ENCODE peak calls at places on chromosomes 12 and 14, in seven cellular contexts. I is activated naive CD4-positive, alpha-beta T cell treated with Interleukin-2 at 50 U/mL for 16 hours; R is foreskin melanocyte; X is stimulated activated CD4-positive, alpha-beta T cell treated with anti-CD3 and anti-CD28 coated beads, Interleukin-12 subunit alpha, Interleukin-12 subunit beta, amount 100 ng/mL, for 24 hours; L is caudate nucleus; J is iPS-NIHi11; Y is amniotic stem cell. O is an unnamed sample.

GRCh38 chr12:105834496-105834895 is 304.3 kb downstream of the NUAK1 start:
- DNase-seq in Y (no peak), L (no peak), X (no peak), J (no peak), R (no peak), I (no peak), O (no peak)

GRCh38 chr14:96121660-96122395 is 82.7 kb downstream of the C14orf132 start:
- DNase-seq in X (no peak), L (no peak), J (no peak), I (no peak), R (no peak), Y (peak), O (no peak)

GRCh38 chr12:62813031-62813829 is 121.7 kb downstream of the PPM1H start:
- DNase-seq in I (peak), J (peak), L (peak), R (peak), Y (peak), X (no peak), O (peak)

GRCh38 chr14:101715209-101716076 is 46.1 kb upstream of the PPP2R5C start:
- DNase-seq in X (no peak), I (no peak), J (no peak), Y (no peak), L (no peak), R (no peak), O (no peak)

GRCh38 chr14:93734086-93734822 is 54.0 kb downstream of the PRIMA1 start:
- DNase-seq in Y (no peak), R (no peak), I (no peak), J (peak), L (no peak), X (no peak), O (peak)

GRCh38 chr12:126506426-126507182 is 1441.4 kb downstream of the AACS start:
- DNase-seq in I (no peak), X (no peak), Y (no peak), L (no peak), R (no peak), J (no peak), O (no peak)

GRCh38 chr12:75986001-75986739 is 45.4 kb downstream of the PHLDA1 start:
- DNase-seq in Y (no peak), X (no peak), J (no peak), R (peak), I (no peak), L (no peak), O (no peak)

GRCh38 chr12:129657179-129657578 is 246.6 kb downstream of the TMEM132D start:
- DNase-seq in X (no peak), Y (no peak), L (no peak), I (no peak), R (no peak), J (peak), O (no peak)

GRCh38 chr14:84036863-84037262 is 1493.1 kb upstream of the FLRT2 start:
- DNase-seq in J (no peak), I (no peak), L (no peak), R (peak), Y (peak), X (no peak), O (no peak)

GRCh38 chr12:57088442-57089258 is at the start of gene NAB2:
- DNase-seq in R (peak), J (peak), I (peak), X (peak), L (peak), Y (peak), O (peak)

GRCh38 chr14:61355892-61356325 is 34.5 kb downstream of the PRKCH start:
- DNase-seq in X (no peak), L (no peak), R (no peak), Y (no peak), I (peak), J (peak), O (peak)

GRCh38 chr12:109934026-109934425 is 34.0 kb downstream of the TCHP start:
- DNase-seq in Y (no peak), L (no peak), X (no peak), R (no peak), I (peak), J (no peak), O (no peak)

GRCh38 chr14:104798300-104799238 is 2.3 kb upstream of the ZBTB42 start:
- DNase-seq in J (no peak), I (no peak), X (no peak), R (no peak), L (no peak), Y (no peak), O (no peak)

GRCh38 chr14:91149462-91149861 is 35.6 kb downstream of the DGLUCY start:
- DNase-seq in R (no peak), L (no peak), I (no peak), Y (peak), J (no peak), X (no peak), O (no peak)

GRCh38 chr12:88132387-88132786 is 9.5 kb downstream of the CEP290 start:
- DNase-seq in Y (no peak), X (no peak), L (no peak), I (no peak), R (no peak), J (no peak), O (no peak)

GRCh38 chr12:100858658-100859057 is 64.1 kb downstream of the ANO4 start:
- DNase-seq in X (no peak), R (peak), J (no peak), Y (no peak), L (no peak), I (no peak), O (no peak)

GRCh38 chr12:92384571-92384970 is 238.9 kb upstream of the BTG1 start:
- DNase-seq in L (no peak), J (no peak), I (no peak), X (no peak), R (peak), Y (no peak), O (no peak)

GRCh38 chr14:37116933-37117844 is 55.2 kb downstream of the SLC25A21 start:
- DNase-seq in L (no peak), I (no peak), X (no peak), J (peak), Y (no peak), R (no peak), O (no peak)

GRCh38 chr14:58297412-58297761 is 968 bp upstream of the ARID4A start:
- DNase-seq in L (peak), X (no peak), Y (no peak), R (peak), I (no peak), J (no peak), O (no peak)

GRCh38 chr14:68694516-68695235 is 98.2 kb downstream of the ZFP36L1 start:
- DNase-seq in R (no peak), J (no peak), X (no peak), Y (no peak), I (no peak), L (no peak), O (no peak)

GRCh38 chr12:29889737-29890136 is 106.0 kb upstream of the TMTC1 start:
- DNase-seq in Y (no peak), L (no peak), X (no peak), J (peak), R (peak), I (no peak), O (peak)

GRCh38 chr14:76975051-76975450 is 53.5 kb downstream of the IRF2BPL start:
- DNase-seq in R (no peak), Y (no peak), L (no peak), X (no peak), J (no peak), I (no peak), O (no peak)

GRCh38 chr12:108778053-108778452 is 46.7 kb upstream of the CORO1C start:
- DNase-seq in X (no peak), R (no peak), I (no peak), L (no peak), J (no peak), Y (no peak), O (no peak)

GRCh38 chr14:104843442-104844305 is 21.4 kb upstream of the CEP170B start:
- DNase-seq in R (no peak), X (no peak), Y (no peak), L (no peak), I (no peak), J (peak), O (peak)

GRCh38 chr12:1812650-1813302 is 7.6 kb upstream of the LRTM2 start:
- DNase-seq in J (no peak), R (peak), Y (no peak), I (no peak), L (no peak), X (no peak), O (no peak)

GRCh38 chr12:103626498-103626897 is 39.4 kb downstream of the STAB2 start:
- DNase-seq in R (peak), J (peak), L (no peak), I (no peak), Y (no peak), X (no peak), O (peak)

GRCh38 chr14:61750708-61751474 is 11.3 kb upstream of the SNAPC1 start:
- DNase-seq in J (peak), L (peak), X (peak), Y (no peak), I (peak), R (peak), O (peak)

O was measured in WTC11.